ENCODE peak calls at places on chromosomes 13 and 19, in five cellular contexts. V is HepG2, W is H1, P is SK-N-SH, U is GM12878. R is an unnamed sample.

GRCh38 chr13:102536695-102537485 is 59.9 kb upstream of the TPP2 start:
- DNase-seq in V (no peak), U (no peak), P (no peak), W (no peak), R (no peak)

GRCh38 chr19:2180881-2181617 is 17.3 kb downstream of the DOT1L start:
- DNase-seq in W (no peak), U (no peak), P (no peak), V (no peak), R (no peak)

GRCh38 chr19:36916991-36917390 is 859 bp downstream of the ZNF568 start:
- DNase-seq in V (no peak), P (peak; percentile 58), U (no peak), W (no peak), R (no peak)

GRCh38 chr13:50227356-50227755 is 212.1 kb downstream of the KCNRG start:
- DNase-seq in P (no peak), W (no peak), V (no peak), U (no peak), R (no peak)

GRCh38 chr19:12722566-12723382 is 958 bp downstream of the TNPO2 start:
- DNase-seq in W (peak; percentile 91), U (peak; percentile 81), V (peak; percentile 99), P (peak; percentile 96), R (peak; percentile 100)

GRCh38 chr13:51801631-51802099 is 2.3 kb downstream of the DHRS12 start:
- DNase-seq in V (no peak), W (no peak), P (peak; percentile 56), U (no peak), R (no peak)

GRCh38 chr19:3471954-3472655 is 8.2 kb downstream of the SMIM24 start:
- DNase-seq in U (no peak), V (no peak), P (peak; percentile 87), W (no peak), R (peak; percentile 81)

GRCh38 chr19:42066075-42066754 is 3.8 kb downstream of the GRIK5 start:
- DNase-seq in W (peak; percentile 29), P (peak; percentile 97), U (no peak), V (no peak), R (peak; percentile 57)

GRCh38 chr19:5253403-5254110 is 87.1 kb downstream of the PTPRS start:
- DNase-seq in V (peak; percentile 61), W (no peak), U (no peak), P (no peak), R (no peak)

GRCh38 chr13:46728777-46729176 is 68.2 kb downstream of the ESD start:
- DNase-seq in V (peak; percentile 21), U (no peak), P (no peak), W (no peak), R (peak; percentile 25)

GRCh38 chr13:71218960-71219359 is 648.0 kb downstream of the DACH1 start:
- DNase-seq in P (peak; percentile 5), W (no peak), V (peak; percentile 7), U (no peak), R (no peak)

GRCh38 chr19:2453431-2454025 is 3.2 kb downstream of the LMNB2 start:
- DNase-seq in P (no peak), W (no peak), V (no peak), U (no peak), R (no peak)

GRCh38 chr19:56712609-56713008 is 41.1 kb upstream of the ZNF835 start:
- DNase-seq in P (peak; percentile 52), U (no peak), V (no peak), W (no peak), R (no peak)

GRCh38 chr13:101785858-101786257 is 333.4 kb downstream of the ITGBL1 start:
- DNase-seq in W (peak; percentile 33), P (peak; percentile 22), V (peak; percentile 17), U (no peak), R (no peak)

GRCh38 chr19:37988758-37989635 is 82.0 kb downstream of the SIPA1L3 start:
- DNase-seq in W (no peak), P (no peak), U (no peak), V (no peak), R (no peak)

GRCh38 chr19:3319643-3320353 is 46.6 kb upstream of the NFIC start:
- DNase-seq in V (no peak), U (no peak), P (peak; percentile 46), W (no peak), R (no peak)

GRCh38 chr13:51818771-51819511 is 15.0 kb upstream of the DHRS12 start:
- DNase-seq in P (no peak), V (no peak), W (no peak), U (no peak), R (no peak)

GRCh38 chr13:86051134-86052103 is 252.2 kb upstream of the SLITRK6 start:
- DNase-seq in P (no peak), U (no peak), V (no peak), W (no peak), R (no peak)

GRCh38 chr19:1672038-1672768 is 19.8 kb upstream of the TCF3 start:
- DNase-seq in V (no peak), U (no peak), P (peak; percentile 86), W (no peak), R (peak; percentile 83)

GRCh38 chr13:111893071-111893606 is 173.8 kb upstream of the SOX1 start:
- DNase-seq in P (no peak), W (peak; percentile 50), U (no peak), V (no peak), R (no peak)
- TF ChIP-seq SIN3A in P (no peak), W (peak; percentile 78), U (no peak), V (no peak), R (no peak)

GRCh38 chr13:106911020-106911419 is 343.1 kb upstream of the ARGLU1 start:
- DNase-seq in W (no peak), U (no peak), V (no peak), P (no peak), R (no peak)

GRCh38 chr13:106906431-106906996 is 338.6 kb upstream of the ARGLU1 start:
- DNase-seq in W (no peak), U (no peak), P (no peak), V (no peak), R (no peak)

GRCh38 chr13:106911602-106912001 is 343.7 kb upstream of the ARGLU1 start:
- DNase-seq in W (no peak), P (no peak), V (no peak), U (no peak), R (no peak)

DNA sequence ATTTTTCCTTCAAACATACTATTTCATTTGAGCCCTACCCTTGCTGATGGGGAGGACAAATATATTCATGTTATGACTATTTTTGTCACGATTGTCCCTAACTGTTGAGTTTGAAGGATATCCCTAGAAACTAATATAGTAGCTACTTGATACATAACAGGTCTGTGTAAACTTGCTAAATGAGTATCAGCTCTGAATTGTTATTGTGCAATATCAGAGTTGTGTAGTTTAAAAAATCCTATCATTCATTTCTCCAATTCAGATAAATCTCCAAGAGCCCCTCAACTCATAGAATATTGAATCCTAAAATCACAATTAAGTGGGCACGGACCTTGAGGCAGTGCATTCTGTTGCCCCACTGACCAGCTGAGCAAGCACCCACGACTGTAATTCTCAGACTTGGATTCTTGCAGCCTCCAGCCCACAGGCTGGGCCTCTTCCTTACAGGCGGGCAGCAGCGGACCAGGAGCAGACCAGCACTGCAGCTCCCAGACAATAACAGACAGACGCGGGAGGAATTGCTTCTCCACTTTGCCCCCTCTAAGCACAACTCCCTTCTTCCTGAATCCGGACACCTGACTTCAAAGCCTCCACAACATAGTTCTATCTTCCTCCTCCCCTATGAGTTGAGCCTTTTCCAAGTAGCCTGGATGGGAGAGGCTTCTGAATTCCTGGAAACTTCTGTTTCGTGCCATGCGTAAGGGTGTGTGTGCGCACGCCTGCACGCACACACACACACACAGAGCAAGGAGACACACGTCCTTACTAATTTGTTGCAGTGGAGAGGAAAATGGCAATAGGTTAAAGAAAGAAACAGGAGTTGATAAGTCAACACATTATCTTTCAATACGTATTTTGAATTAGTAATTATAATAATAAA is 337.7 kb upstream of the ARGLU1 start:
- DNase-seq in W (no peak), U (no peak), V (no peak), P (no peak), R (no peak)
- TF ChIP-seq RFX5 in W (no peak), U (no peak), V (no peak), P (no peak), R (no peak)

DNA sequence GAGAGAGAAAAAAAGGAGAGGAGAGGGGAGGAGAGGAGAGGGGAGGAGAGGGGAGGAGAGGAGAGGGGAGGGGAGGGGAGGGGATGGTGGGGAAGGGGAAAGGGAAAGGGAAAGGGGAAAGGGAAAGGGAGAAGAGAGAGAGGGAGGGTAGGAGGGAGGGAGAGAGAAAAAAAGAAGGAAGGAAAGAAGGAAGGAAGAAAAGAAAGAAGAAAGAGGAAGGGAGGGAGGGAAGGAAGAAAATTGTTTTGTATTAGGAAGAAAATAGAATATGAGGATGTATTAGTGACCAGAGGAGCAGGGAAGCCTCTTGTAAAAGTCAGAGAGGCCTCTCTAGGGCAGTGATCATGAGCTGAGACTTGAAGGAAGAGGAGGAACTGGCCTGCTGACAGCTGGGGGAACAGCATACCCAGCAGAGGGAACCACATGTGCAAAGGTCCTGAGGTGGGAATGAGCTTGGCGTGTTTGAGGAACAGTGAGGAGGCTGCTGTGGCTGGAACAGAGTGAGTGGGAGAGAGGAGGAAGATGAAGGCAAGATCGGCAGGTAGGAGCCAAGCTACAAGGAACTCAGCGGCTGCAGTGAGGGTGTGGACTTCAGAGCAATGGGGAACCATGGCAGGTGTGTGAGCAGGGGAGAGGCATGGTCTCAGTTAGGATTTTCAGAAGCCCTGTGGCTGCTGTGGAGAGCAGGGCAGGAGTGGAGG is 9.6 kb upstream of the KCNN1 start:
- DNase-seq in W (no peak), V (no peak), P (no peak), U (no peak), R (no peak)
- TF ChIP-seq SIN3A in W (no peak), V (no peak), P (no peak), U (no peak), R (no peak)

GRCh38 chr19:49127674-49128544 is 8.6 kb downstream of the PPFIA3 start:
- DNase-seq in V (peak; percentile 93), U (peak; percentile 83), W (no peak), P (peak; percentile 99), R (peak; percentile 96)

GRCh38 chr19:49132974-49133609 is 13.7 kb downstream of the PPFIA3 start:
- DNase-seq in W (no peak), P (peak; percentile 22), V (no peak), U (no peak), R (peak; percentile 38)

GRCh38 chr19:49128545-49129237 is 9.3 kb downstream of the PPFIA3 start:
- DNase-seq in U (no peak), P (no peak), V (no peak), W (no peak), R (no peak)

GRCh38 chr19:49129238-49129583 is 9.9 kb downstream of the PPFIA3 start:
- DNase-seq in V (no peak), P (peak; percentile 12), W (no peak), U (no peak), R (peak; percentile 82)

DNA sequence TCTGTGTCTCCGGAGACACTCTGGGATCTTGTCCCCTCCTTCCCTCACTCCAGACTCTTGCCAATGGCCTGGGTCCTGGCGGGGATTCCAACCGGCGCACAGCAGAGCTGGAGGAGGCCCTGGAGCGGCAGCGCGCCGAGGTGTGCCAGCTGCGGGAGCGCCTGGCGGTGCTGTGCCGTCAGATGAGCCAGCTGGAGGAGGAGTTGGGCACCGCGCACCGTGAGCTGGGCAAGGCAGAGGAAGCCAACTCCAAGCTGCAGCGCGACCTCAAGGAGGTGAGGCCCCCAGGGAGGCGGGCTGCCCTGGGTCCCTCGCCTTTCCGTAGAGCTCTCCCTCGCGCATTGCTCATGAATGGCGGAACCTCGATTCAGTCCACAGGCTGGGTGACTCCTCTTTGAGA is 11.0 kb downstream of the PPFIA3 start:
- DNase-seq in P (no peak), W (no peak), V (no peak), U (no peak), R (no peak)
- TF ChIP-seq RFX5 in P (no peak), W (no peak), V (no peak), U (no peak), R (no peak)

R was measured in K562.